ENCODE peak calls at places on chromosomes 3 and 15, in four cellular contexts. O is HEK293T, N is choroid plexus epithelial cell, F is KG1. P is an unnamed sample.

GRCh38 chr3:72675243-72675642 is 173.0 kb downstream of the SHQ1 start:
- DNase-seq in O (no peak), N (no peak), F (no peak), P (no peak)

GRCh38 chr3:80367149-80367548 is 599.4 kb upstream of the ROBO1 start:
- DNase-seq in O (no peak), N (no peak), F (no peak), P (no peak)

GRCh38 chr3:133928136-133928893 is 32.6 kb upstream of the RAB6B start:
- DNase-seq in O (no peak), N (no peak), F (no peak), P (no peak)

GRCh38 chr3:56869157-56869889 is 67.6 kb upstream of the ARHGEF3 start:
- DNase-seq in O (no peak), N (peak), F (no peak), P (no peak)

GRCh38 chr3:168047190-168047795 is 48.4 kb downstream of the GOLIM4 start:
- DNase-seq in O (peak), N (peak), F (peak), P (peak)

GRCh38 chr15:65326844-65327243 is 22.4 kb downstream of the RNU5B-1 start:
- DNase-seq in O (no peak), N (no peak), F (no peak), P (no peak)

GRCh38 chr3:172595648-172596393 is 72.6 kb upstream of the TNFSF10 start:
- DNase-seq in O (peak), N (peak), F (peak), P (peak)

GRCh38 chr15:69562564-69562963 is 109.9 kb downstream of the RPLP1 start:
- DNase-seq in O (no peak), N (no peak), F (no peak), P (no peak)

GRCh38 chr15:35288580-35288979 is 203.5 kb upstream of the NANOGP8 start:
- DNase-seq in O (no peak), N (no peak), F (no peak), P (no peak)

GRCh38 chr15:98951493-98952320 is 55.9 kb downstream of the PGPEP1L start:
- DNase-seq in O (no peak), N (no peak), F (no peak), P (no peak)

GRCh38 chr15:95017950-95018349 is 786.6 kb downstream of the MCTP2 start:
- DNase-seq in O (peak), N (no peak), F (no peak), P (peak)

P was measured in H4.